ENCODE peak calls at places on chromosome 1, in eight cellular contexts. L is pons; X is coronary artery; B is EL; D is activated effector memory CD4-positive, alpha-beta T cell treated with Interleukin-2 at 50 U/mL for 16 hours; J is stimulated activated CD8-positive, alpha-beta memory T cell treated with anti-CD3 and anti-CD28 coated beads, Interleukin-7, amount 100 ng/mL, for 1 hour; Z is fibroblast of mammary gland; V is kidney. A is an unnamed sample.

GRCh38 chr1:90729484-90730246 is 12.6 kb upstream of the BARHL2 start:
- DNase-seq in L (no peak), X (no peak), B (no peak), J (no peak), V (no peak), D (no peak), Z (no peak), A (peak; percentile 92)

GRCh38 chr1:4778056-4778455 is 123.6 kb downstream of the AJAP1 start:
- DNase-seq in L (peak; percentile 53), B (no peak), D (no peak), Z (no peak), V (no peak), X (no peak), J (no peak), A (peak; percentile 58)

GRCh38 chr1:20373764-20374163 is 83.1 kb downstream of the VWA5B1 start:
- DNase-seq in X (no peak), B (peak; percentile 68), L (no peak), J (no peak), D (no peak), Z (no peak), V (no peak), A (no peak)

GRCh38 chr1:198701766-198702539 is 63.1 kb downstream of the PTPRC start:
- DNase-seq in B (no peak), Z (no peak), D (no peak), L (no peak), X (no peak), J (no peak), V (no peak), A (peak; percentile 15)

GRCh38 chr1:185917646-185918045 is 183.5 kb downstream of the HMCN1 start:
- DNase-seq in D (no peak), V (no peak), X (no peak), Z (peak; percentile 56), L (no peak), J (no peak), B (peak; percentile 18), A (no peak)

GRCh38 chr1:62355095-62355494 is 35.9 kb upstream of the KANK4 start:
- DNase-seq in B (peak; percentile 20), Z (peak; percentile 53), L (no peak), X (no peak), J (no peak), D (no peak), V (no peak), A (no peak)

GRCh38 chr1:197838836-197839235 is 63.6 kb upstream of the DENND1B start:
- DNase-seq in J (no peak), Z (peak; percentile 90), L (no peak), D (no peak), V (no peak), X (no peak), B (peak; percentile 84), A (no peak)

GRCh38 chr1:165890684-165891083 is 63.3 kb downstream of the UCK2 start:
- DNase-seq in D (no peak), B (no peak), Z (peak; percentile 28), V (no peak), X (no peak), J (no peak), L (no peak), A (no peak)

GRCh38 chr1:117582341-117582902 is 23.4 kb upstream of the TENT5C start:
- DNase-seq in Z (no peak), V (no peak), D (no peak), L (no peak), B (no peak), X (no peak), J (no peak), A (no peak)

GRCh38 chr1:230109871-230110667 is 43.0 kb downstream of the GALNT2 start:
- DNase-seq in V (no peak), D (peak; percentile 20), J (no peak), L (peak; percentile 17), X (no peak), B (no peak), Z (no peak), A (no peak)

GRCh38 chr1:155858805-155859233 is 548 bp upstream of the SYT11 start:
- DNase-seq in J (no peak), L (no peak), B (no peak), V (no peak), X (no peak), D (no peak), Z (peak; percentile 78), A (no peak)

GRCh38 chr1:172177849-172178248 is 242.6 kb upstream of the C1orf105 start:
- DNase-seq in J (no peak), B (no peak), X (no peak), D (no peak), L (no peak), Z (no peak), V (no peak), A (no peak)

GRCh38 chr1:208156310-208156709 is 87.9 kb downstream of the PLXNA2 start:
- DNase-seq in L (no peak), D (no peak), B (no peak), Z (no peak), X (no peak), J (no peak), V (no peak), A (no peak)

GRCh38 chr1:201250326-201251011 is 32.8 kb upstream of the PKP1 start:
- DNase-seq in V (peak; percentile 53), X (peak; percentile 70), D (no peak), J (no peak), B (no peak), Z (no peak), L (no peak), A (peak; percentile 38)

GRCh38 chr1:18336811-18337210 is 143.9 kb upstream of the KLHDC7A start:
- DNase-seq in X (no peak), V (no peak), B (no peak), L (no peak), J (no peak), Z (no peak), D (no peak), A (no peak)

GRCh38 chr1:55215194-55216021 is at the start of gene USP24:
- DNase-seq in D (peak; percentile 79), V (peak; percentile 94), L (no peak), Z (peak; percentile 55), X (peak; percentile 81), B (peak; percentile 78), J (peak; percentile 57), A (peak; percentile 78)

GRCh38 chr1:28860332-28861073 is 48.5 kb downstream of the OPRD1 start:
- DNase-seq in D (no peak), J (no peak), X (no peak), Z (peak; percentile 39), B (peak; percentile 52), L (peak; percentile 22), V (no peak), A (no peak)

GRCh38 chr1:178155478-178156255 is 61.8 kb downstream of the RASAL2 start:
- DNase-seq in B (no peak), V (no peak), Z (peak; percentile 56), D (no peak), L (no peak), J (no peak), X (no peak), A (no peak)

GRCh38 chr1:63041660-63042059 is 257.7 kb downstream of the ATG4C start:
- DNase-seq in L (no peak), D (no peak), X (no peak), J (no peak), V (no peak), Z (no peak), B (no peak), A (no peak)

GRCh38 chr1:66416295-66416694 is 117.7 kb upstream of the SGIP1 start:
- DNase-seq in X (no peak), V (no peak), B (peak; percentile 8), D (no peak), L (no peak), J (no peak), Z (peak; percentile 71), A (no peak)

GRCh38 chr1:198056255-198056654 is 100.5 kb upstream of the NEK7 start:
- DNase-seq in X (no peak), Z (no peak), B (peak; percentile 6), J (no peak), V (no peak), L (no peak), D (no peak), A (peak; percentile 5)

GRCh38 chr1:153678519-153679336 is at the start of gene NPR1:
- DNase-seq in B (peak; percentile 36), V (peak; percentile 88), J (no peak), Z (peak; percentile 33), X (peak; percentile 87), L (no peak), D (no peak), A (peak; percentile 60)

GRCh38 chr1:67623906-67624305 is 61.1 kb upstream of the GADD45A start:
- DNase-seq in V (no peak), Z (no peak), L (no peak), J (no peak), D (no peak), B (no peak), X (no peak), A (no peak)

GRCh38 chr1:91736146-91736998 is 149.6 kb downstream of the TGFBR3 start:
- DNase-seq in X (no peak), Z (peak; percentile 52), L (no peak), J (no peak), V (no peak), B (no peak), D (no peak), A (no peak)

GRCh38 chr1:176193023-176193422 is 14.1 kb downstream of the COP1 start:
- DNase-seq in V (no peak), L (no peak), D (no peak), B (no peak), Z (peak; percentile 17), J (no peak), X (no peak), A (no peak)

GRCh38 chr1:115782571-115783281 is 14.2 kb upstream of the CASQ2 start:
- DNase-seq in L (no peak), V (no peak), J (no peak), X (no peak), B (peak; percentile 83), D (no peak), Z (peak; percentile 90), A (no peak)

GRCh38 chr1:116763116-116763786 is 9.0 kb downstream of the CD2 start:
- DNase-seq in Z (peak; percentile 29), J (no peak), V (no peak), X (no peak), D (no peak), B (no peak), L (no peak), A (no peak)

GRCh38 chr1:111720274-111720976 is 18.8 kb downstream of the INKA2 start:
- DNase-seq in X (no peak), Z (no peak), B (no peak), V (no peak), J (no peak), L (no peak), D (no peak), A (no peak)

GRCh38 chr1:233114159-233114558 is 163.7 kb downstream of the NTPCR start:
- DNase-seq in Z (peak; percentile 69), B (peak; percentile 5), L (no peak), X (no peak), J (no peak), V (no peak), D (no peak), A (no peak)

GRCh38 chr1:51236548-51237312 is 657 bp downstream of the RNF11 start:
- DNase-seq in V (peak; percentile 87), B (peak; percentile 45), J (peak; percentile 6), X (peak; percentile 79), L (peak; percentile 48), D (peak; percentile 28), Z (peak; percentile 37), A (peak; percentile 67)

GRCh38 chr1:100736766-100737165 is 17.2 kb downstream of the VCAM1 start:
- DNase-seq in V (no peak), B (peak; percentile 37), L (no peak), J (no peak), Z (peak; percentile 74), D (no peak), X (no peak), A (no peak)

GRCh38 chr1:109257682-109258421 is 8.5 kb downstream of the CELSR2 start:
- DNase-seq in X (no peak), D (no peak), L (no peak), J (no peak), Z (no peak), B (no peak), V (peak; percentile 67), A (no peak)

GRCh38 chr1:160366731-160367515 is at the start of gene NHLH1:
- DNase-seq in D (no peak), L (no peak), Z (no peak), X (no peak), J (no peak), V (no peak), B (no peak), A (no peak)

GRCh38 chr1:32496127-32496526 is 31.3 kb downstream of the ZBTB8B start:
- DNase-seq in B (peak; percentile 58), J (no peak), L (peak; percentile 18), Z (peak; percentile 67), D (no peak), V (no peak), X (no peak), A (no peak)